ENCODE peak calls at places on chromosome 22, in four cellular contexts. R is kidney, V is GM23248, F is IMR-90. N is an unnamed sample.
A peak's percentile ranks its signal among the peaks of the same experiment; 100 is the strongest.

GRCh38 chr22:41048791-41049717 is 43.3 kb upstream of the EP300 start:
- DNase-seq in F (peak; percentile 80), R (peak; percentile 89), V (peak; percentile 84), N (peak; percentile 75)

GRCh38 chr22:47995718-47996117 is 1233.3 kb downstream of the TBC1D22A start:
- DNase-seq in V (no peak), F (no peak), R (no peak), N (no peak)

GRCh38 chr22:39913886-39914285 is 13.0 kb downstream of the GRAP2 start:
- DNase-seq in V (no peak), R (no peak), F (no peak), N (no peak)

GRCh38 chr22:32469799-32470212 is 4.8 kb upstream of the FBXO7 start:
- DNase-seq in V (peak; percentile 87), F (peak; percentile 84), R (no peak), N (peak; percentile 62)

GRCh38 chr22:39182478-39183030 is 30.1 kb upstream of the CBX7 start:
- DNase-seq in V (peak; percentile 16), F (no peak), R (no peak), N (no peak)

GRCh38 chr22:42357634-42358296 is 74.4 kb downstream of the NFAM1 start:
- DNase-seq in V (no peak), R (peak; percentile 91), F (no peak), N (no peak)

GRCh38 chr22:21634081-21634480 is 1.5 kb downstream of the CCDC116 start:
- DNase-seq in V (no peak), F (no peak), R (peak; percentile 66), N (no peak)

GRCh38 chr22:23509571-23510302 is 70.4 kb downstream of the IGLL1 start:
- DNase-seq in R (peak; percentile 21), F (peak; percentile 10), V (peak; percentile 20), N (no peak)

GRCh38 chr22:18991138-18991432 is 55.0 kb upstream of the PRODH start:
- DNase-seq in R (no peak), F (no peak), V (no peak), N (no peak)

GRCh38 chr22:41917375-41917905 is 2.6 kb upstream of the SHISA8 start:
- DNase-seq in F (no peak), V (no peak), R (no peak), N (no peak)

GRCh38 chr22:20156611-20157415 is 6.0 kb upstream of the CCDC188 start:
- DNase-seq in R (peak; percentile 92), V (peak; percentile 53), F (peak; percentile 66), N (peak; percentile 84)

GRCh38 chr22:17314472-17314871 is 54.8 kb upstream of the CECR2 start:
- DNase-seq in V (no peak), F (no peak), R (no peak), N (no peak)

GRCh38 chr22:39535302-39535805 is 2.8 kb upstream of the RPS19BP1 start:
- DNase-seq in V (no peak), F (no peak), R (peak; percentile 79), N (no peak)

GRCh38 chr22:36790648-36791047 is 14.7 kb upstream of the IFT27 start:
- DNase-seq in F (no peak), V (no peak), R (no peak), N (no peak)

GRCh38 chr22:17779286-17780115 is 5.2 kb upstream of the BID start:
- DNase-seq in F (no peak), V (no peak), R (peak; percentile 60), N (no peak)

GRCh38 chr22:44686873-44687600 is 15.0 kb upstream of the PRR5 start:
- DNase-seq in V (no peak), R (no peak), F (peak; percentile 81), N (peak; percentile 78)

GRCh38 chr22:44305888-44306287 is 6.9 kb downstream of the SHISAL1 start:
- DNase-seq in V (peak; percentile 42), F (no peak), R (no peak), N (no peak)

GRCh38 chr22:49807780-49808708 is 19.6 kb downstream of the BRD1 start:
- DNase-seq in R (no peak), V (no peak), F (no peak), N (no peak)
- H3K4me1 ChIP-seq in R (peaks cover 12% of the 10 kb centered on the region), V (peaks cover 4% of the 10 kb centered on the region), F (peaks cover 10% of the 10 kb centered on the region), N (peaks cover 21% of the 10 kb centered on the region)

GRCh38 chr22:29480262-29480511 is 169 bp downstream of the NEFH start:
- DNase-seq in F (no peak), R (no peak), V (no peak), N (no peak)

GRCh38 chr22:29480512-29481264 is 670 bp downstream of the NEFH start:
- DNase-seq in R (no peak), F (peak; percentile 56), V (peak; percentile 65), N (no peak)

GRCh38 chr22:29478326-29479276 is 1.4 kb upstream of the NEFH start:
- DNase-seq in F (no peak), V (peak; percentile 51), R (no peak), N (peak; percentile 50)

GRCh38 chr22:29477919-29478318 is 2.1 kb upstream of the NEFH start:
- DNase-seq in V (no peak), R (no peak), F (no peak), N (no peak)

GRCh38 chr22:29479417-29480261 is at the start of gene NEFH:
- DNase-seq in R (no peak), F (no peak), V (no peak), N (no peak)
- H3K9ac ChIP-seq in R (no peak within 1 kb of the TSS), F (no peak within 1 kb of the TSS), V (peak within 1 kb of the TSS; percentile 27), N (no peak within 1 kb of the TSS)

GRCh38 chr22:35649026-35649553 is 844 bp downstream of the APOL6 start:
- DNase-seq in F (no peak), R (no peak), V (no peak), N (no peak)
- H3K4me1 ChIP-seq in F (peaks cover 10% of the 10 kb centered on the region), R (peaks cover 9% of the 10 kb centered on the region), V (peaks cover 14% of the 10 kb centered on the region), N (peaks cover 39% of the 10 kb centered on the region)

DNA sequence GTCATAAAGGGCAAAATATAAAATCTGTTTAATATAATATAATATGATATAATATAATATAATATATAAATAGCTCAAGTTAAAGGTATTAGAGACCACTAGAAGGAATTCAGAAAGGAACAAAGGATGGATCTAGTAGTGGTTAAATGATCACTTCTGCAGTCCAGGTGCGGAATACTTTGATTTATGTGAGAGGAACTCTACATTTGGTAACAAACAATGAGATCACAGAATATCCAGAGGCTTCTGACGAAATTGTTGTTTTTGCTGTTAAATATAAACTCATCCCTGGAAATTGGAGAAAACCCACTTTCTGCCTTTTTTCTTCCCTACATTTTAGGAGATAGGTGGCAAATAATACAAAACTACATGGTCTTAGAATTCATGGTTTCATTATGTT is 36.0 kb downstream of the ATXN10 start:
- DNase-seq in V (no peak), R (no peak), F (no peak), N (no peak)
- H3K9ac ChIP-seq in V (no peak overlapping the region), R (no peak overlapping the region), F (no peak overlapping the region), N (no peak overlapping the region)

DNA sequence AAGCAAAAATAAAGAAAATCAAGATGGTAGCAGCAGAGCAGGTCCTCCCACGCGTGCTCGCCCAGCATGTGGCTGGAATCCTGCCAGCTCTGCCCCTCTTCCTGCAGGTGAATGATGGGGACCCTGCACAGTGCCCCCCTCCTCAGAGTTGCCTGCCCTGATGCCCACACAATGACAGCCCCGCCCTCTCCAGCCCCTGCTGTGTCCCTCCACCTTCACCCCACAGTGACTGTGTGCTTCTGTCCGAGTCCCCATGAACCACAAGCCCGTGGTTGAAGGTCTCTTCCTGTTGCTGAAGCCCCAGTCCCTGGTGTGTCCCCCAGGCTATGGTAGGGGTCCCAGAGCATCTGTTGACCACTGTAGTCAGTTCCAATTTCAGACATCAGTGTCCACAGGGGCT is 71.0 kb downstream of the BRD1 start:
- DNase-seq in R (peak; percentile 57), F (no peak), V (no peak), N (no peak)
- H3K4me1 ChIP-seq in R (peaks cover 3% of the 10 kb centered on the region), F (no peaks in the 10 kb centered on the region), V (no peaks in the 10 kb centered on the region), N (peaks cover 5% of the 10 kb centered on the region)

GRCh38 chr22:37930952-37931440 is 22.4 kb downstream of the C22orf23 start:
- DNase-seq in F (no peak), R (no peak), V (no peak), N (no peak)

GRCh38 chr22:37929390-37929789 is 23.3 kb downstream of the MICALL1 start:
- DNase-seq in R (no peak), V (no peak), F (no peak), N (no peak)

GRCh38 chr22:37931893-37932389 is 21.5 kb downstream of the C22orf23 start:
- DNase-seq in F (no peak), R (peak; percentile 72), V (no peak), N (no peak)

GRCh38 chr22:37932401-37932800 is 21.0 kb downstream of the C22orf23 start:
- DNase-seq in F (no peak), R (no peak), V (no peak), N (no peak)

DNA sequence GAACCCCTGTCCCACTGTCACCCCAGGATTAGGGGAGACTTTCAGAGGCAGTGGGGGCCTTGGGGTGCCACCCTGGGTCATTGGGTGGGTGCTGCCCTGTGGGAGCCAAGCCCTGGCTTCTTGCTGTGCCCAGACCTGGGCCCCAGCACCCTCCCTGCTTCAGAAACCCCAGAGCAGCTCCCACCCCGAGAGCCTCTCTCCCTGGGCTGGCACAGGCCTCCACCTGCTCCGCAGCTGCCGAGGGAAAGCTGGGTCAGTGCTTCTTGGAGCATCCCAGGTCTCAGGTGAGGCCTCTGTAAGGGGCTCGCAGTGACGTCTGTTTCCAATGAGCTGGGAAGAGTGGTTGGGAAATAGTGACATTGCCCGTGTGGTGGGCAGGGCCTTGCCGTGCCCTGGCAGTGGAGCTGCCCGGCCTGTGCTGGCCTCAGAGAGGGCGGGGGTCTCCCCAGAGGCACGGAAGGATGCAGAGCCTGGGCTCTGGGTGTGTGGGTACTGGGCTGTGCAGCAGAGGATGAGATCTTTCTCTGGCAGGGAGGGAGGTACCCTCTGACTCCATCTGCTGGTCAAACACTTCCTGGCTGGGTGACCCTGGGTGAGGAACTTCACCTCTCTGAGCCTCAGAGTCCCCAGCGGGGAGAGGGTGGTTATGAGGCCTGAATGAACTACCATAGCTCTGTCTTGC is 23.0 kb downstream of the C22orf23 start:
- DNase-seq in V (peak; percentile 60), F (peak; percentile 14), R (peak; percentile 59), N (peak; percentile 41)
- H3K9ac ChIP-seq in V (no peak overlapping the region), F (no peak overlapping the region), R (no peak overlapping the region), N (peak overlapping the region; percentile 27)